ENCODE peak calls at places on chromosome 17, in four cellular contexts. G is mesenchymal stem cell, T is psoas muscle, H is PC-9. M is an unnamed sample.

GRCh38 chr17:42042598-42043319 is 7.6 kb downstream of the C17orf113 start:
- DNase-seq in H (no peak), G (no peak), T (no peak), M (no peak)

GRCh38 chr17:36016555-36016954 is 1.2 kb downstream of the CCL23 start:
- DNase-seq in T (no peak), G (no peak), H (no peak), M (no peak)

GRCh38 chr17:76887809-76888208 is 19.6 kb downstream of the MGAT5B start:
- DNase-seq in T (no peak), H (no peak), G (no peak), M (no peak)

GRCh38 chr17:28740406-28741357 is 3.1 kb upstream of the TRAF4 start:
- DNase-seq in T (no peak), G (no peak), H (no peak), M (no peak)

GRCh38 chr17:40432864-40433528 is 10.3 kb upstream of the IGFBP4 start:
- DNase-seq in G (peak; percentile 46), H (no peak), T (no peak), M (peak; percentile 15)

GRCh38 chr17:4023220-4023619 is 59.0 kb upstream of the ATP2A3 start:
- DNase-seq in G (peak; percentile 35), T (no peak), H (no peak), M (no peak)

GRCh38 chr17:63369233-63369632 is 76.9 kb downstream of the CYB561 start:
- DNase-seq in T (no peak), G (peak; percentile 71), H (no peak), M (no peak)

GRCh38 chr17:77282524-77283515 is 142.1 kb downstream of the SEC14L1 start:
- DNase-seq in T (no peak), H (peak; percentile 40), G (peak; percentile 26), M (no peak)

GRCh38 chr17:42026821-42027539 is 7.1 kb downstream of the NKIRAS2 start:
- DNase-seq in G (no peak), H (no peak), T (no peak), M (no peak)

GRCh38 chr17:70022175-70022574 is 52.9 kb upstream of the KCNJ16 start:
- DNase-seq in T (no peak), G (no peak), H (no peak), M (no peak)

GRCh38 chr17:56756536-56756935 is 77.2 kb downstream of the C17orf67 start:
- DNase-seq in H (peak; percentile 55), G (peak; percentile 97), T (no peak), M (no peak)

GRCh38 chr17:76265624-76266243 is 586 bp downstream of the UBALD2 start:
- DNase-seq in H (no peak), T (peak; percentile 69), G (peak; percentile 67), M (peak; percentile 70)

GRCh38 chr17:35161281-35161761 is 13.7 kb downstream of the UNC45B start:
- DNase-seq in G (no peak), H (no peak), T (no peak), M (no peak)

GRCh38 chr17:55069983-55070529 is 101.5 kb downstream of the STXBP4 start:
- DNase-seq in H (no peak), T (no peak), G (no peak), M (no peak)

GRCh38 chr17:50209472-50210248 is 8.2 kb upstream of the COL1A1 start:
- DNase-seq in G (peak; percentile 99), T (peak; percentile 88), H (no peak), M (peak; percentile 90)

GRCh38 chr17:15092261-15092660 is 172.9 kb downstream of the PMP22 start:
- DNase-seq in G (no peak), T (no peak), H (no peak), M (no peak)

GRCh38 chr17:22266231-22266630 is 573.9 kb downstream of the KCNJ18 start:
- DNase-seq in T (no peak), G (no peak), H (no peak), M (no peak)

GRCh38 chr17:27218719-27219488 is 75.0 kb upstream of the WSB1 start:
- DNase-seq in G (no peak), H (no peak), T (no peak), M (no peak)

GRCh38 chr17:29972277-29972676 is 30.8 kb downstream of the EFCAB5 start:
- DNase-seq in T (no peak), H (no peak), G (no peak), M (no peak)

GRCh38 chr17:8408371-8408770 is 10.7 kb upstream of the RNF222 start:
- DNase-seq in H (peak; percentile 82), G (no peak), T (no peak), M (no peak)

GRCh38 chr17:61247438-61247837 is 152.2 kb upstream of the TBX2 start:
- DNase-seq in G (peak; percentile 64), T (no peak), H (no peak), M (no peak)

GRCh38 chr17:81103379-81103778 is 61.9 kb upstream of the PVALEF start:
- DNase-seq in G (no peak), T (no peak), H (no peak), M (no peak)

GRCh38 chr17:81102352-81102751 is 63.0 kb upstream of the PVALEF start:
- DNase-seq in H (no peak), G (no peak), T (no peak), M (no peak)

GRCh38 chr17:81100668-81101067 is 64.6 kb upstream of the PVALEF start:
- DNase-seq in G (no peak), T (no peak), H (no peak), M (no peak)

GRCh38 chr17:81101614-81102306 is 63.5 kb upstream of the PVALEF start:
- DNase-seq in H (peak; percentile 56), G (peak; percentile 85), T (peak; percentile 81), M (peak; percentile 88)

GRCh38 chr17:81102869-81103268 is 62.4 kb upstream of the PVALEF start:
- DNase-seq in G (no peak), H (no peak), T (no peak), M (no peak)
- H3K4me1 ChIP-seq in G (peaks cover 17% of the 10 kb centered on the region), H (peaks cover 9% of the 10 kb centered on the region), T (peaks cover under 1% of the 10 kb centered on the region), M (no peaks in the 10 kb centered on the region)

DNA sequence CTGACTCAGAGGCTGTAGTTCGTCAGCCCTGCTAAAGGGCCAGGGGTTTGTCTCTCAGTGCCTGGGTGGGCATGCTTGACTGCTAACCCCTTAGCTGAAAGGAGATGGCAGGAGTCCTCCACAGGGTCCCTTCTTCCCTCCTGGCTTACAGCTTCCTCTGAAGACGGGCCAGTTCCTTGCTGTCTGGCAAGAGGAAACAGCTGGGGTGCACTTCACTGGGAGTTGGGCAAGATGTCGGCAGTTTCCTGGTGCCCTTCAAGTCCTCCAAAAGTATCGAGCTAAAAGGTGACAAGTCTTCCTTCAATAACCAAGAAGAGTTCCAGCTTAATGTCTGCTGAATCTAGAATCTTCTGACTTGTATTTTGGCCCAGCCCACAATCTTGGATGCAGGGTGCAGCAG is 23.4 kb downstream of the NUP85 start:
- DNase-seq in H (no peak), T (peak; percentile 22), G (no peak), M (no peak)
- H3K4me1 ChIP-seq in H (no peaks in the 10 kb centered on the region), T (no peaks in the 10 kb centered on the region), G (no peaks in the 10 kb centered on the region), M (no peaks in the 10 kb centered on the region)

GRCh38 chr17:46163929-46164594 is 29.2 kb downstream of the KANSL1 start:
- DNase-seq in H (no peak), G (no peak), T (no peak), M (no peak)

GRCh38 chr17:46162871-46163270 is 30.4 kb downstream of the KANSL1 start:
- DNase-seq in H (no peak), G (no peak), T (no peak), M (no peak)

GRCh38 chr17:46160169-46160568 is 33.1 kb downstream of the KANSL1 start:
- DNase-seq in G (no peak), T (no peak), H (no peak), M (no peak)

GRCh38 chr17:46166692-46167249 is 26.5 kb downstream of the KANSL1 start:
- DNase-seq in G (no peak), H (no peak), T (no peak), M (no peak)

DNA sequence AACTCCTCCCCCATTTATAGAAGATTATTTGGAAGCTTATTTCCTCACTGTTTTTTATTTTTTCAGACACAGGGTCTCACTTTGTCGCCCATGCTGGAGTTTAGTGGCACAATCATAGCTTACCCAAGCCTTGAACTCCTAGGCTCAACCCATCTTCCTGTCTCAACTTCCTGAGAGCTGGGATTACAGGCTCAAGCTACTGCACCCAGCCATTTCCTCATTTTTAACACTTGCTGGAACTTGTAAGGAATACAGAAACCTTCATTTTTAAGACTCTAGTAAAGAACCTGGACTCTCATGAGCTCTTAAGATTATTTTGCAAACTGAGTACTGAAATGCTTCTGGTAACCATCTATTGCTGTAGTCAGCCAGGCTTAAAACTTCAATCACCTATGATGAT is 29.9 kb downstream of the KANSL1 start:
- DNase-seq in H (no peak), G (no peak), T (no peak), M (no peak)
- H3K4me1 ChIP-seq in H (peaks cover 8% of the 10 kb centered on the region), G (peaks cover 14% of the 10 kb centered on the region), T (peaks cover 76% of the 10 kb centered on the region), M (peaks cover 20% of the 10 kb centered on the region)

DNA sequence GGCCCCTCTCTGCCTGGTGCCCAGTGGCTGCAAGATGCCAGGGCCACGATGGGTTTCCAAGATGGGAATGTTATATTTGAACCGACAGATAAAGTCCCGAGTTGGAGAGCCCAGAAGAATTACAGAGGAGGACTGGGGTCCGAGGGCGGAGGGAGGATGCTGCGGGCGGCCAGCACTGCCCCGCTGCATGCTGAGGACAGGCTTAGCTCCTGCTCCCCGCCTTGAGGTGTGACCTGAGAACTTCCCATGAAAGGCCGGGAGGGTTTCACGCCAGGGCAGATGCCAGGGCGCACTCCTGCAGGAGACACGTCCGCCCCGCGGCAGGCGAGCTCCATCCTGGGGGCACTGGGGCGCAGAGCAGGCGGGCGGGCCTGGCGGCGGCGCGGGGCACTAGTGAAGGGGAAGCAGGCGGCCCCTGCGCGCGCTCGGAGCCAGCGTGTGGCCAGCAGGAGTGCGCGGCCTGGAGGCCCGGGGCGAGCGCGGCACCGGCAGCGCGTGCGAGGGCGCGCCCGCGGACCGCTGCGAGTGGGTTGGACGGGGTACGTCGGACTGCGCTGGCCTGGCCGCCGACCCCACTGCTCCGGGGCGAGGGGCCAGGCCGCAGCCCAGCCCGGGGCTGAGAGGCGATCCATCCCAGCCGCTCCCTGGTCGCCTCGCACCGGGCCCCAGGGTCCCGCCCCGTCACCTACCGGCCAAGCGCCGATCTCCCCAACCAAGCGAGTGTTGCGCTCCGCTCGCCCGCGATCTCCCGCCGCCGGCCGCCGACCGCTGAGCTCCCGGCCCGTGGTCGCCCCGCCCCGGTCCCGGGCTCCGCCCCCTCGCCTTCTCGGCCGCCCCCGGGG is at the start of gene MAP3K14:
- DNase-seq in H (no peak), T (peak; percentile 82), G (peak; percentile 83), M (peak; percentile 86)
- H3K4me1 ChIP-seq in H (peaks cover 80% of the 10 kb centered on the region), T (peaks cover 47% of the 10 kb centered on the region), G (peaks cover 38% of the 10 kb centered on the region), M (peaks cover 39% of the 10 kb centered on the region)

GRCh38 chr17:31535581-31535981 is 144.1 kb downstream of the RAB11FIP4 start:
- DNase-seq in T (no peak), G (no peak), H (no peak), M (no peak)
- H3K4me1 ChIP-seq in T (no peaks in the 10 kb centered on the region), G (peaks cover 20% of the 10 kb centered on the region), H (no peaks in the 10 kb centered on the region), M (no peaks in the 10 kb centered on the region)

GRCh38 chr17:32361270-32361669 is 11.3 kb downstream of the ZNF207 start:
- DNase-seq in T (no peak), H (no peak), G (no peak), M (no peak)

GRCh38 chr17:32355649-32356377 is 5.9 kb downstream of the ZNF207 start:
- DNase-seq in G (no peak), H (no peak), T (no peak), M (no peak)

GRCh38 chr17:32357615-32358014 is 7.7 kb downstream of the ZNF207 start:
- DNase-seq in T (no peak), G (no peak), H (no peak), M (no peak)

GRCh38 chr17:32356750-32357149 is 6.8 kb downstream of the ZNF207 start:
- DNase-seq in G (no peak), H (peak; percentile 42), T (no peak), M (no peak)

DNA sequence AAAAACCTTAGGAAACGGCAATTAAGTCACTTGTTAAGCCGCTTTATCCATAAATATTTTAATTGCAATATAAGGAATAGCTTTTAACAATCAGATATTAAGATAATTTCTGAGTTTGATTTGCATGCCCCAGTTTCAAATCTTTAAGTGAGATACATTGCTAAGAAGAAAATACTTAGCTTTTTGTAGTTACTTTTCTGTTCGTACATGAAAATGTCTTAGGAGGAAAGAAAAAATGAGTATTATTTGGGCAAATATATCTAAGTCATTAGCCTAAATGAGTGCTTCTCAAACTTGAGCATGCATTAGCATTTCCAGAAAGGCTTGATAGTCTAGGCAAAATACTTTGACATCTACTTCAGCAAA is 6.4 kb downstream of the ZNF207 start:
- DNase-seq in T (no peak), H (no peak), G (no peak), M (no peak)
- H3K4me1 ChIP-seq in T (peaks cover 54% of the 10 kb centered on the region), H (peaks cover 42% of the 10 kb centered on the region), G (peaks cover 11% of the 10 kb centered on the region), M (peaks cover 28% of the 10 kb centered on the region)

M was measured in Caco-2.